ENCODE peak calls at places on chromosomes 4 and X, in ten cellular contexts. O is cardiac muscle cell; G is C1 segment of cervical spinal cord; W is COLO829; V is NCI-H1092; M is NCI-H146; R is effector CD4-positive, alpha-beta T cell; I is stimulated activated CD8-positive, alpha-beta memory T cell treated with anti-CD3 and anti-CD28 coated beads, Interleukin-7, amount 100 ng/mL, for 48 hours; E is T-cell; D is spleen. X is an unnamed sample.

GRCh38 chr4:20019310-20020015 is 232.2 kb upstream of the SLIT2 start:
- DNase-seq in O (no peak), G (no peak), W (no peak), V (no peak), M (no peak), R (no peak), I (no peak), E (no peak), D (no peak), X (no peak)

GRCh38 chr4:176660561-176660960 is 132.2 kb downstream of the VEGFC start:
- DNase-seq in O (no peak), G (no peak), W (no peak), V (no peak), M (no peak), R (no peak), I (no peak), E (no peak), D (no peak), X (no peak)

GRCh38 chr4:77154761-77155499 is 2.1 kb upstream of the CCNG2 start:
- DNase-seq in O (no peak), G (peak; percentile 58), W (no peak), V (no peak), M (peak; percentile 17), R (no peak), I (no peak), E (no peak), D (no peak), X (peak; percentile 14)

GRCh38 chr4:67483868-67484602 is 61.3 kb downstream of the CENPC start:
- DNase-seq in O (no peak), G (no peak), W (peak; percentile 16), V (no peak), M (no peak), R (no peak), I (no peak), E (no peak), D (no peak), X (no peak)

GRCh38 chrX:25004485-25005032 is 11.2 kb downstream of the ARX start:
- DNase-seq in O (no peak), G (no peak), W (no peak), V (no peak), M (no peak), R (no peak), I (no peak), E (no peak), D (no peak), X (no peak)

GRCh38 chr4:90572996-90573395 is 445.8 kb downstream of the CCSER1 start:
- DNase-seq in O (no peak), G (no peak), W (no peak), V (no peak), M (no peak), R (no peak), I (no peak), E (no peak), D (no peak), X (peak; percentile 66)

GRCh38 chr4:16717266-16717970 is 181.0 kb downstream of the LDB2 start:
- DNase-seq in O (no peak), G (no peak), W (no peak), V (no peak), M (no peak), R (no peak), I (no peak), E (no peak), D (no peak), X (no peak)

GRCh38 chrX:12901486-12901885 is 4.9 kb upstream of the TLR8 start:
- DNase-seq in O (peak; percentile 40), G (peak; percentile 1), W (peak; percentile 71), V (no peak), M (peak; percentile 40), R (peak; percentile 62), I (peak; percentile 13), E (peak; percentile 39), D (peak; percentile 87), X (peak; percentile 66)

GRCh38 chr4:153084939-153085630 is 119.2 kb upstream of the TRIM2 start:
- DNase-seq in O (peak; percentile 79), G (peak; percentile 46), W (peak; percentile 85), V (peak; percentile 20), M (peak; percentile 38), R (peak; percentile 73), I (peak; percentile 73), E (peak; percentile 62), D (peak; percentile 94), X (peak; percentile 58)

X was measured in NCI-H69.